ENCODE peak calls at places on chromosomes 2 and 18, in nine cellular contexts. L, J, M, H, V, W, K, B and R are unnamed samples.
A peak's percentile ranks its signal among the peaks of the same experiment; 100 is the strongest.

GRCh38 chr2:160232905-160233475 is 32.9 kb upstream of the ITGB6 start:
- DNase-seq in L (no peak), J (no peak), M (no peak), H (no peak), V (no peak), W (no peak), K (no peak), B (no peak), R (no peak)

GRCh38 chr18:31942301-31942998 is 478 bp downstream of the TRAPPC8 start:
- DNase-seq in L (peak; percentile 61), J (peak; percentile 35), M (no peak), H (no peak), V (peak; percentile 62), W (peak; percentile 85), K (peak; percentile 25), B (peak; percentile 46), R (no peak)

GRCh38 chr2:58334414-58334813 is 93.3 kb upstream of the FANCL start:
- DNase-seq in L (no peak), J (no peak), M (no peak), H (no peak), V (no peak), W (no peak), K (no peak), B (no peak), R (no peak)

GRCh38 chr2:156437272-156437671 is 1.1 kb downstream of the GPD2 start:
- DNase-seq in L (no peak), J (no peak), M (no peak), H (no peak), V (peak; percentile 41), W (no peak), K (no peak), B (peak; percentile 55), R (no peak)

GRCh38 chr2:177338177-177338721 is 54.3 kb upstream of the AGPS start:
- DNase-seq in L (no peak), J (no peak), M (peak; percentile 21), H (no peak), V (no peak), W (no peak), K (no peak), B (peak; percentile 56), R (no peak)

GRCh38 chr18:23141022-23141999 is 6.0 kb downstream of the CABLES1 start:
- DNase-seq in L (no peak), J (no peak), M (no peak), H (no peak), V (no peak), W (no peak), K (peak; percentile 36), B (no peak), R (no peak)

GRCh38 chr2:229429529-229430067 is 158.5 kb upstream of the PID1 start:
- DNase-seq in L (no peak), J (no peak), M (no peak), H (no peak), V (no peak), W (no peak), K (no peak), B (no peak), R (no peak)

GRCh38 chr18:62939433-62939832 is 224.1 kb downstream of the PHLPP1 start:
- DNase-seq in L (no peak), J (no peak), M (no peak), H (no peak), V (no peak), W (no peak), K (no peak), B (no peak), R (no peak)

GRCh38 chr2:54928719-54929118 is 121.5 kb downstream of the RTN4 start:
- DNase-seq in L (no peak), J (no peak), M (no peak), H (no peak), V (no peak), W (no peak), K (no peak), B (peak; percentile 14), R (no peak)

GRCh38 chr18:27619906-27620305 is 434.8 kb upstream of the CHST9 start:
- DNase-seq in L (no peak), J (no peak), M (no peak), H (no peak), V (no peak), W (no peak), K (no peak), B (no peak), R (no peak)

GRCh38 chr2:221203846-221204245 is 368.3 kb downstream of the EPHA4 start:
- DNase-seq in L (no peak), J (no peak), M (no peak), H (no peak), V (no peak), W (no peak), K (no peak), B (peak; percentile 56), R (no peak)

DNA sequence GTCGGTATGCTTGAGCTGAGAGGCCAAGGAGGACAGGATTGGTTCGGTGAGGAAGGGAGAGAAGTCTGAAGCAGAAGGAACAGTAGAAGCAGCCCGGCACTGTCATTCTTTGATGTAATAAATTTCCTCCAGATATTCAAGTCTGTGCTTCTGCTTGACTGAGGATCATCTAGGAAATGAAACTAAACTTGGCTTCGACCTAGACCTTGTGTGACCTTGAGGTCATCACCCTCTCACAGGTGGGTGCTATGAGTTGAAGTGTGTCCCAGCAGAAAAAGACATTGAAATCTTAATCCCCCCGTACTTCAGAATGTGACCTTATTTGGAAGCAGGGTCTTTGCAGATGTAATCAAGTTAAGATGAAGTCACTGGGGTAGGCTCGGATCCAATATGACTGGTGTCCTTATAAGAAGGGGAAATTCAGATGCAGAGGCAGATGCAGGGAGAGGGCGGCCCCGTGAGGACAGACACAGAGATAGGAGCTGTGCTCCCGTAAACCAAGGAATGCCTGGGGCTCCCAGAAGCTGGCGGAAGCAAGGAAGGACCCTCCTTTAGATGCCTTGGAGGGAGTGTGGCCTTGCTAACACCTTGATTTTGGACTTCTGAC is 49.0 kb downstream of the PRKCE start:
- DNase-seq in L (no peak), J (no peak), M (no peak), H (no peak), V (no peak), W (no peak), K (no peak), B (no peak), R (no peak)
- TF ChIP-seq CTCF in L (peak; percentile 2), J (no peak), M (no peak), H (no peak), V (no peak), W (no peak), K (no peak), B (no peak), R (no peak)

GRCh38 chr2:108928660-108929377 is 60.2 kb downstream of the EDAR start:
- DNase-seq in L (no peak), J (no peak), M (no peak), H (no peak), V (no peak), W (no peak), K (no peak), B (no peak), R (no peak)
- TF ChIP-seq CTCF in L (no peak), J (no peak), M (no peak), H (no peak), V (no peak), W (no peak), K (no peak), B (no peak), R (no peak)

GRCh38 chr2:203279288-203279687 is 40.5 kb downstream of the CYP20A1 start:
- DNase-seq in L (no peak), J (no peak), M (no peak), H (no peak), V (no peak), W (no peak), K (no peak), B (no peak), R (no peak)
- TF ChIP-seq CTCF in L (no peak), J (no peak), M (no peak), H (no peak), V (no peak), W (no peak), K (no peak), B (no peak), R (no peak)

GRCh38 chr2:152505495-152505906 is 170.5 kb downstream of the FMNL2 start:
- DNase-seq in L (peak; percentile 13), J (no peak), M (no peak), H (no peak), V (peak; percentile 20), W (no peak), K (peak; percentile 25), B (peak; percentile 77), R (no peak)
- TF ChIP-seq CTCF in L (no peak), J (no peak), M (no peak), H (no peak), V (no peak), W (no peak), K (no peak), B (no peak), R (no peak)

GRCh38 chr2:188452084-188452483 is 160.4 kb downstream of the GULP1 start:
- DNase-seq in L (no peak), J (no peak), M (no peak), H (no peak), V (no peak), W (no peak), K (no peak), B (no peak), R (no peak)

GRCh38 chr2:188450740-188451480 is 159.2 kb downstream of the GULP1 start:
- DNase-seq in L (no peak), J (no peak), M (peak; percentile 44), H (no peak), V (no peak), W (no peak), K (no peak), B (no peak), R (peak; percentile 20)

GRCh38 chr2:188456114-188456909 is 164.6 kb downstream of the GULP1 start:
- DNase-seq in L (no peak), J (no peak), M (no peak), H (no peak), V (no peak), W (peak; percentile 34), K (no peak), B (no peak), R (no peak)
- TF ChIP-seq CTCF in L (peak; percentile 6), J (no peak), M (peak; percentile 34), H (no peak), V (peak; percentile 5), W (no peak), K (no peak), B (no peak), R (no peak)

DNA sequence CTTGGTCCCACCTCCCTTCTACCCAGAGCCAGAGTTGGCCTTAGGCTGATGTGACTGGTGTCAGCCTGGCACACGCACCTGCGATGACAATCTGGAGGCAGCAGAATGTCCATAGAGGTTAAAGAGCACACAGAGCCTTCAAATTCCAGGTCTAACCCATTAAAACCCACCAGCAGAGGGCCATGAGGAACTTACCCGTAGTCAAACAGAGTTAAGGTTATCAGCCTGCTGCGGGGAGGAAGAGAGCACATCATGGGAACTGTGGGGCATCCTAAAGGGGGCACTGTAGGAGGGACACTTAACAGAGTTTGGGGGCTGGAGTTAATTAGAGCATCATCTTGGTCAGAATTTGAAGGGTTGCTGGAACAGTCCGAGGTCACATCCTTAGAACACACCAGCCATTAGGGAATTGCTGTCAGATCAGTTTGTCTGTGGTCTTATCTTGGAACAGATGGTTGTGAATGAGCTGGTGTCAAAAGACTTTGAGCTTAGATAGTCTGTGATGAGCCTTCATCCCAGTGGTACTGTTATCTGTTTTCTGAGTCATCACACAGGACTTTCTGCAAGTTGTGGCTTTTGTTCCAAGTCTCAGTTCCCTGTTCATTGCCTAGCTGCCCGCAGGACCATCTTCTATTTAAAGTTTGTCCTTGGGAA is 248.6 kb downstream of the LOXHD1 start:
- DNase-seq in L (no peak), J (no peak), M (no peak), H (no peak), V (no peak), W (no peak), K (no peak), B (no peak), R (no peak)
- TF ChIP-seq CTCF in L (no peak), J (peak; percentile 20), M (peak; percentile 22), H (no peak), V (no peak), W (no peak), K (no peak), B (no peak), R (no peak)